ENCODE peak calls at places on chromosomes 2 and 18, in four cellular contexts. X is IMR-90, Z is K562, C is GM12878. P is an unnamed sample.

GRCh38 chr18:66346833-66347595 is 256.9 kb downstream of the CDH19 start:
- DNase-seq in C (no peak), X (no peak), Z (no peak), P (no peak)

GRCh38 chr2:223247136-223247535 is 195.1 kb downstream of the KCNE4 start:
- DNase-seq in C (no peak), X (peak; percentile 43), Z (peak; percentile 10), P (peak; percentile 40)

GRCh38 chr2:97868986-97869721 is 126.6 kb downstream of the TMEM131 start:
- DNase-seq in X (peak; percentile 94), Z (no peak), C (no peak), P (peak; percentile 95)

GRCh38 chr2:25615395-25615794 is 58.0 kb downstream of the DTNB start:
- DNase-seq in C (no peak), Z (no peak), X (no peak), P (no peak)

GRCh38 chr2:207503234-207503633 is 26.5 kb upstream of the CREB1 start:
- DNase-seq in C (no peak), Z (peak; percentile 43), X (no peak), P (no peak)

GRCh38 chr2:219001577-219002394 is 8.6 kb upstream of the CRYBA2 start:
- DNase-seq in C (no peak), X (no peak), Z (peak; percentile 71), P (no peak)

GRCh38 chr18:38751897-38752296 is 1186.3 kb upstream of the CELF4 start:
- DNase-seq in X (no peak), C (no peak), Z (no peak), P (no peak)

GRCh38 chr2:9590635-9591034 is 35.0 kb upstream of the ADAM17 start:
- DNase-seq in X (peak; percentile 45), C (no peak), Z (no peak), P (no peak)

GRCh38 chr2:229350117-229350805 is 79.2 kb upstream of the PID1 start:
- DNase-seq in X (no peak), Z (no peak), C (no peak), P (no peak)

GRCh38 chr2:12169721-12170120 is 423.3 kb downstream of the LPIN1 start:
- DNase-seq in C (no peak), Z (no peak), X (peak; percentile 90), P (peak; percentile 76)

GRCh38 chr2:110784047-110784631 is 51.8 kb downstream of the ACOXL start:
- DNase-seq in Z (no peak), C (no peak), X (no peak), P (no peak)

GRCh38 chr2:55887906-55888625 is 35.5 kb downstream of the EFEMP1 start:
- DNase-seq in C (no peak), Z (no peak), X (peak; percentile 94), P (peak; percentile 92)

GRCh38 chr18:62755454-62755853 is 40.1 kb downstream of the PHLPP1 start:
- DNase-seq in C (no peak), Z (no peak), X (no peak), P (no peak)

GRCh38 chr2:43724728-43725526 is 48.7 kb upstream of the C1GALT1C1L start:
- DNase-seq in Z (peak; percentile 69), C (no peak), X (no peak), P (no peak)

GRCh38 chr18:8607776-8608682 is 1.2 kb upstream of the RAB12 start:
- DNase-seq in C (peak; percentile 71), Z (no peak), X (peak; percentile 45), P (no peak)

GRCh38 chr2:145038041-145038525 is 518.2 kb upstream of the ZEB2 start:
- DNase-seq in X (peak; percentile 13), Z (no peak), C (no peak), P (no peak)

GRCh38 chr18:57008001-57008686 is 138.7 kb upstream of the BOD1L2 start:
- DNase-seq in X (no peak), Z (no peak), C (no peak), P (no peak)

GRCh38 chr2:221347471-221347870 is 224.6 kb downstream of the EPHA4 start:
- DNase-seq in Z (no peak), C (no peak), X (peak; percentile 41), P (peak; percentile 48)

GRCh38 chr2:150609831-150610582 is 122.5 kb upstream of the RND3 start:
- DNase-seq in X (peak; percentile 88), Z (no peak), C (no peak), P (no peak)

GRCh38 chr18:28189400-28190239 is 12.7 kb upstream of the CDH2 start:
- DNase-seq in C (peak; percentile 5), X (peak; percentile 87), Z (peak; percentile 38), P (peak; percentile 73)

GRCh38 chr18:21998531-21998930 is 170.9 kb upstream of the GATA6 start:
- DNase-seq in X (no peak), C (no peak), Z (no peak), P (no peak)

GRCh38 chr2:110806053-110806452 is 73.7 kb downstream of the ACOXL start:
- DNase-seq in X (no peak), C (no peak), Z (no peak), P (no peak)

GRCh38 chr2:31956299-31956698 is 54.5 kb downstream of the MEMO1 start:
- DNase-seq in Z (no peak), C (no peak), X (no peak), P (no peak)

GRCh38 chr2:75290600-75291140 is 91.3 kb upstream of the TACR1 start:
- DNase-seq in Z (no peak), C (no peak), X (peak; percentile 45), P (no peak)

GRCh38 chr18:45874501-45875184 is 49.2 kb downstream of the SIGLEC15 start:
- DNase-seq in C (peak; percentile 92), Z (no peak), X (peak; percentile 24), P (no peak)

GRCh38 chr2:110735366-110735765 is 3.0 kb downstream of the ACOXL start:
- DNase-seq in C (no peak), Z (no peak), X (no peak), P (no peak)

GRCh38 chr2:22355816-22356433 is 1029.1 kb upstream of the KLHL29 start:
- DNase-seq in X (peak; percentile 4), Z (peak; percentile 53), C (no peak), P (no peak)

GRCh38 chr18:37348729-37349128 is 216.9 kb downstream of the CELF4 start:
- DNase-seq in Z (no peak), X (no peak), C (no peak), P (no peak)

GRCh38 chr2:33603416-33603815 is 4.3 kb upstream of the FAM98A start:
- DNase-seq in Z (no peak), C (no peak), X (no peak), P (no peak)
- H3K4me3 ChIP-seq in Z (no peak overlapping the region), C (no peak overlapping the region), X (no peak overlapping the region), P (no peak overlapping the region)

DNA sequence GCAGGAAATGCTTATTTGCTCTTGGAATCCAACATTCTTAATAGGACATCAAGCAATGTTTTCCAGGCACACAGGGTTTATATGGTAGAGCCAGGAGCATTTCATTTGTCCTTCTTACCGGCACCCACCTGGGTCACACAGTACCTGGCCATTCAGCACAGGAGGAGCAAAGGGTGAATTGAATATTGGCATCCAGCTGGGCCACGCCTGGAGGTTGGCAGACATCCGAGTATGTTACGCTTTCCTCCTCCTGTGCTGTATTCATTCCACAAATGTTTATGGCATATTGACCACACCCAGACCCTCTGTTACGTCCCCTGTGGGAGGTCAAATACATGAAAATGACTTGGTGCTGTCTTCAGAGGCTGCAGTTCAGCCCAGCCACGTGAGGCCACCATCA is 206.2 kb downstream of the RTP5 start:
- DNase-seq in Z (no peak), C (no peak), X (no peak), P (no peak)
- TF ChIP-seq FOS in Z (no peak), C (no peak), X (no peak), P (no peak)

GRCh38 chr18:35042389-35043066 is 1.3 kb downstream of the MAPRE2 start:
- DNase-seq in X (no peak), Z (peak; percentile 33), C (no peak), P (peak; percentile 87)
- H3K4me3 ChIP-seq in X (peak overlapping the region; percentile 89), Z (peak overlapping the region; percentile 55), C (peak overlapping the region; percentile 78), P (peak overlapping the region; percentile 99)

DNA sequence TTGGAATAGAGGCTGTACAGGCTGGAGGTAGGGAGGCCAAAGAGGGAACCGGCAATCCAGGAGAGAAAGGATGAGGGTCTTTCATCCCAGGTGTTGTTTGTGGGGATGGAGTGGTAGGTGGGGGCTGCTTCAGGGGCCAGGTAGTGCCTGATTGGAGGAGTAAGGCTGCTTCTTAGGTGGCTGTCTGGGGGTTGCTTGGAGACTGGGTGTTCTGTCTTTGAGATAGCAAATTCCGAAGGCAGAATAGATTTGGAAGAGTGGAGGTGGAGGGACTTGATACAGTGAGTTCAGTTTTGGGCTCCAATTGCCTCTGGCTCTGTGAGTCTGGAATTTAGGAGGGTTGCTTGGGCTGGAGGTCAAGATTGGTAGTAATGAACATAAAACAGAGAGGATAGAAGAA is 5.9 kb downstream of the ZNF532 start:
- DNase-seq in C (no peak), Z (no peak), X (no peak), P (no peak)
- TF ChIP-seq FOS in C (no peak), Z (no peak), X (no peak), P (no peak)

GRCh38 chr2:104430892-104431291 is 423.0 kb upstream of the POU3F3 start:
- DNase-seq in C (no peak), Z (no peak), X (no peak), P (no peak)
- H3K4me3 ChIP-seq in C (no peak overlapping the region), Z (no peak overlapping the region), X (no peak overlapping the region), P (no peak overlapping the region)

GRCh38 chr18:5980721-5981120 is 85.4 kb upstream of the TMEM200C start:
- DNase-seq in X (no peak), Z (no peak), C (no peak), P (no peak)
- TF ChIP-seq FOS in X (no peak), Z (no peak), C (no peak), P (no peak)

DNA sequence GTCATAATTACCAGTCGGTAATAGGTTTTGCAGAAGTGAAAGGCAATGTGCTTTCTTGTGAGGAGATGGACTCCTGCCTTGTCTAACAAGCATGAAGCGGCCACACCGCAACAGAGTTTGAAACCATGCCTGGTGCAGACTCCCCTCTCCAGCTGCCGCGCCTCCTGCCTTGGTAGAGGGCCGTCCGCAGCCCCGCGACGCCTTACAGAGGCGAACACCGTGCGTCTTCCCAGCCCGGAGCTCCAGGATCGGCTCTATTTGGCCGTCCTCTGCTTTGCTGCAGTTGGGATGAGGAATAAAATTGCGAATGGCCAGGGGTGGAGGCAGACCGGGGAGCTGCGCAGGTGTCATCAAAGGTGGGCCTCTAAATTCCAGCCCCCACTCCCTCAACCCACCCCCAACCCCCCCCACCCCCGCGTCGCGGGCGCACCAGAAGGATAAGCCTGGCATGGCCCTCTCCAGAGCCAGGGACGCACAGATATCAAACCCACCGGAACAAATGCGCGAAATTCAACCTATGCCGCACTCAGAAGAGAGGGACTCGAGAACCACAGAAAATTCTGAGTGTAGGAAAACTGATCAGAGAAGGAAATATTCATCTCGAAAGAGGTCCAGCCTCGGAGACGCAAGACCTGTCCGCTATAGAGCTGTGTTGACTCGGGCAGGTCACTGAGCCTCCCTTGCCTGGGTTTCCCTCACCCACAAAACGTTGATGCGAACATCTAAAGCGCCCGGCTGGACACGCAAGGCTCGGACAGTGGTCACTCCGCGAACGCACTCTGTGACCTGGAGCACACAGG is 1.1 kb downstream of the TRABD2A start:
- DNase-seq in C (no peak), Z (no peak), X (no peak), P (no peak)
- H3K4me3 ChIP-seq in C (peak overlapping the region; percentile 67), Z (no peak overlapping the region), X (peak overlapping the region; percentile 91), P (no peak overlapping the region)

P was measured in endothelial cell of umbilical vein.